ENCODE peak calls at places on chromosomes 16 and 17, in eight cellular contexts. S is neural progenitor cell; B is HS-27A; K is T-helper 17 cell; P is stimulated activated CD4-positive, alpha-beta T cell treated with anti-CD3 and anti-CD28 coated beads, Interleukin-2, amount 100 ng/mL, for 24 hours; H is astrocyte of the spinal cord; I is IMR-90; L is fibroblast of the aortic adventitia. D is an unnamed sample.
A peak's percentile ranks its signal among the peaks of the same experiment; 100 is the strongest.

GRCh38 chr16:75256059-75256870 is 4.8 kb upstream of the BCAR1 start:
- DNase-seq in B (no peak), P (no peak), S (no peak), I (no peak), L (peak; percentile 22), K (no peak), H (no peak), D (no peak)

GRCh38 chr17:82303944-82304808 is 13.2 kb downstream of the CD7 start:
- DNase-seq in B (no peak), I (no peak), K (no peak), P (no peak), S (no peak), L (peak; percentile 23), H (no peak), D (no peak)

GRCh38 chr16:75653926-75654325 is 6.4 kb downstream of the TERF2IP start:
- DNase-seq in S (no peak), L (peak; percentile 77), P (no peak), K (no peak), H (peak; percentile 15), B (no peak), I (peak; percentile 76), D (no peak)

GRCh38 chr17:30939059-30939689 is 17.4 kb downstream of the ADAP2 start:
- DNase-seq in H (no peak), I (no peak), P (no peak), S (no peak), L (no peak), B (no peak), K (no peak), D (no peak)

GRCh38 chr17:74864866-74865395 is 5.2 kb upstream of the GRIN2C start:
- DNase-seq in I (peak; percentile 57), P (peak; percentile 80), S (peak; percentile 77), L (peak; percentile 65), B (no peak), K (peak; percentile 63), H (peak; percentile 53), D (no peak)

GRCh38 chr17:79966681-79967080 is 69.0 kb downstream of the TBC1D16 start:
- DNase-seq in L (no peak), S (no peak), B (no peak), H (no peak), K (no peak), P (no peak), I (no peak), D (no peak)

GRCh38 chr16:80656731-80657150 is 115.9 kb downstream of the DYNLRB2 start:
- DNase-seq in B (no peak), H (no peak), I (no peak), K (no peak), S (peak; percentile 32), L (no peak), P (peak; percentile 51), D (no peak)

GRCh38 chr16:89185062-89185751 is 13.7 kb downstream of the CDH15 start:
- DNase-seq in B (no peak), P (peak; percentile 18), H (no peak), I (no peak), L (no peak), S (no peak), K (no peak), D (no peak)

GRCh38 chr17:45316271-45317112 is at the start of gene MAP3K14:
- DNase-seq in L (peak; percentile 66), P (peak; percentile 61), S (peak; percentile 89), I (peak; percentile 64), B (no peak), H (peak; percentile 71), K (peak; percentile 46), D (no peak)

D was measured in keratinocyte.